ENCODE peak calls at places on chromosomes 11 and 22, in six cellular contexts. V, Q, L, F, H and W are unnamed samples.

GRCh38 chr11:122714484-122714883 is 59.0 kb downstream of the UBASH3B start:
- DNase-seq in F (no peak), L (no peak), Q (no peak), H (no peak), V (no peak), W (no peak)

GRCh38 chr11:114088836-114089235 is 29.3 kb downstream of the ZBTB16 start:
- DNase-seq in H (no peak), L (no peak), Q (no peak), V (no peak), F (no peak), W (no peak)

GRCh38 chr11:64650923-64651523 is 60.0 kb downstream of the SLC22A12 start:
- DNase-seq in V (peak; percentile 27), H (peak; percentile 39), L (no peak), Q (peak; percentile 62), F (peak; percentile 59), W (peak; percentile 60)

GRCh38 chr22:19748991-19749665 is 11.4 kb upstream of the TBX1 start:
- DNase-seq in H (no peak), Q (no peak), L (no peak), V (no peak), F (no peak), W (no peak)

GRCh38 chr11:74442601-74443000 is 24.7 kb downstream of the KCNE3 start:
- DNase-seq in V (peak; percentile 19), F (no peak), H (no peak), L (no peak), Q (no peak), W (no peak)

GRCh38 chr11:69813839-69814238 is 5.4 kb downstream of the FGF3 start:
- DNase-seq in Q (no peak), F (no peak), V (no peak), L (no peak), H (no peak), W (no peak)

GRCh38 chr11:102911758-102912481 is 37.1 kb upstream of the MMP12 start:
- DNase-seq in Q (no peak), F (no peak), H (no peak), V (no peak), L (no peak), W (no peak)

GRCh38 chr22:27573992-27574391 is 227.6 kb downstream of the MN1 start:
- DNase-seq in L (no peak), Q (no peak), H (no peak), F (no peak), V (no peak), W (no peak)

GRCh38 chr11:1400168-1401000 is 10.7 kb downstream of the BRSK2 start:
- DNase-seq in H (no peak), L (no peak), V (no peak), F (no peak), Q (no peak), W (no peak)

GRCh38 chr11:111918390-111919256 is at the start of gene C11orf52:
- DNase-seq in F (peak; percentile 80), V (no peak), L (no peak), H (peak; percentile 98), Q (peak; percentile 84), W (no peak)

GRCh38 chr22:44582016-44582415 is 84.0 kb upstream of the RTL6 start:
- DNase-seq in F (no peak), Q (no peak), V (no peak), H (no peak), L (no peak), W (no peak)

GRCh38 chr11:106156290-106156937 is 79.0 kb downstream of the AASDHPPT start:
- DNase-seq in F (no peak), H (peak; percentile 55), V (peak; percentile 40), L (no peak), Q (peak; percentile 35), W (peak; percentile 46)

GRCh38 chr22:36761553-36762240 is 14.2 kb downstream of the IFT27 start:
- DNase-seq in Q (no peak), F (no peak), H (no peak), V (no peak), L (no peak), W (no peak)

GRCh38 chr11:114134870-114135269 is 75.4 kb downstream of the ZBTB16 start:
- DNase-seq in H (no peak), V (peak; percentile 49), Q (no peak), F (no peak), L (no peak), W (no peak)

GRCh38 chr22:44585559-44586121 is 87.6 kb upstream of the RTL6 start:
- DNase-seq in L (no peak), V (no peak), H (no peak), F (no peak), Q (no peak), W (no peak)

GRCh38 chr11:62444271-62444833 is 25.5 kb downstream of the SCGB1A1 start:
- DNase-seq in L (peak; percentile 11), Q (peak; percentile 84), V (peak; percentile 83), H (no peak), F (peak; percentile 41), W (peak; percentile 74)

GRCh38 chr11:130817608-130817944 is 98.7 kb downstream of the SNX19 start:
- DNase-seq in H (no peak), V (no peak), L (no peak), F (no peak), Q (no peak), W (no peak)

GRCh38 chr11:118763038-118763437 is 27.9 kb downstream of the DDX6 start:
- DNase-seq in Q (no peak), V (no peak), H (no peak), F (no peak), L (no peak), W (no peak)

GRCh38 chr22:37566329-37566837 is 6.1 kb downstream of the CDC42EP1 start:
- DNase-seq in Q (no peak), L (no peak), H (no peak), V (no peak), F (no peak), W (no peak)

GRCh38 chr11:64742940-64743590 is 877 bp downstream of the RASGRP2 start:
- DNase-seq in Q (peak; percentile 91), H (peak; percentile 58), L (peak; percentile 50), F (peak; percentile 83), V (peak; percentile 58), W (peak; percentile 93)

GRCh38 chr11:14318581-14318981 is 40.4 kb downstream of the RRAS2 start:
- DNase-seq in H (no peak), L (no peak), F (no peak), V (no peak), Q (no peak), W (no peak)

GRCh38 chr22:50710221-50710620 is 27.8 kb upstream of the ACR start:
- DNase-seq in V (no peak), Q (no peak), F (no peak), H (no peak), L (no peak), W (no peak)

GRCh38 chr22:29071261-29072045 is 1.4 kb upstream of the KREMEN1 start:
- DNase-seq in H (peak; percentile 55), Q (peak; percentile 72), F (peak; percentile 77), V (peak; percentile 66), L (no peak), W (no peak)

GRCh38 chr11:79413258-79413657 is 27.6 kb downstream of the TENM4 start:
- DNase-seq in L (no peak), H (peak; percentile 12), F (peak; percentile 44), Q (peak; percentile 67), V (peak; percentile 90), W (no peak)

GRCh38 chr11:76918941-76919386 is 58.2 kb downstream of the ACER3 start:
- DNase-seq in L (no peak), F (no peak), H (peak; percentile 84), V (peak; percentile 52), Q (peak; percentile 26), W (peak; percentile 36)

GRCh38 chr11:129192150-129192549 is at the start of gene ARHGAP32:
- DNase-seq in F (no peak), V (peak; percentile 64), L (no peak), H (no peak), Q (no peak), W (no peak)

GRCh38 chr11:7688238-7688826 is 15.0 kb upstream of the CYB5R2 start:
- DNase-seq in F (peak; percentile 18), H (no peak), V (peak; percentile 17), Q (peak; percentile 44), L (no peak), W (peak; percentile 61)

GRCh38 chr11:69122642-69123431 is 32.9 kb upstream of the SMIM38 start:
- DNase-seq in L (peak; percentile 72), F (peak; percentile 86), H (peak; percentile 98), Q (peak; percentile 89), V (peak; percentile 95), W (no peak)

GRCh38 chr11:43579171-43579918 is 101.2 kb upstream of the HSD17B12 start:
- DNase-seq in Q (peak; percentile 67), F (peak; percentile 74), V (peak; percentile 72), H (no peak), L (peak; percentile 33), W (peak; percentile 82)

GRCh38 chr11:118078972-118079411 is 2.1 kb downstream of the TMPRSS4 start:
- DNase-seq in F (no peak), Q (no peak), V (no peak), L (no peak), H (no peak), W (no peak)

GRCh38 chr11:17683378-17684161 is 35.8 kb upstream of the MYOD1 start:
- DNase-seq in F (no peak), Q (peak; percentile 29), V (peak; percentile 83), H (peak; percentile 66), L (no peak), W (no peak)

GRCh38 chr11:64564419-64564818 is 26.6 kb upstream of the SLC22A12 start:
- DNase-seq in H (no peak), V (no peak), F (no peak), L (no peak), Q (no peak), W (no peak)

GRCh38 chr11:37504066-37504611 is 906.1 kb upstream of the RAG2 start:
- DNase-seq in L (no peak), F (no peak), Q (no peak), V (peak; percentile 51), H (peak; percentile 65), W (no peak)

GRCh38 chr11:31422703-31423102 is 53.0 kb downstream of the DNAJC24 start:
- DNase-seq in F (no peak), V (no peak), Q (no peak), H (no peak), L (no peak), W (no peak)

GRCh38 chr11:94638902-94639373 is 71.8 kb downstream of the PIWIL4 start:
- DNase-seq in F (no peak), Q (no peak), L (no peak), V (no peak), H (peak; percentile 31), W (no peak)

GRCh38 chr11:65420506-65421203 is 1.9 kb upstream of the NEAT1 start:
- DNase-seq in H (no peak), Q (no peak), V (no peak), F (no peak), L (no peak), W (no peak)